ENCODE peak calls at places on chromosomes 11 and 22, in six cellular contexts. N is GM23338, J is GM23248, O is upper lobe of right lung, L is HCT116, Y is psoas muscle. X is an unnamed sample.

GRCh38 chr11:134388590-134388989 is 23.5 kb downstream of the B3GAT1 start:
- DNase-seq in L (no peak), Y (no peak), N (no peak), O (no peak), J (no peak), X (no peak)

GRCh38 chr11:131591051-131591461 is 220.6 kb downstream of the NTM start:
- DNase-seq in O (no peak), N (peak; percentile 73), Y (no peak), J (peak; percentile 66), L (no peak), X (no peak)

GRCh38 chr11:5228124-5228523 is 1.3 kb upstream of the HBB start:
- DNase-seq in J (no peak), L (no peak), O (no peak), Y (no peak), N (no peak), X (no peak)

GRCh38 chr11:72014761-72015320 is 16.1 kb downstream of the IL18BP start:
- DNase-seq in L (no peak), N (no peak), O (peak; percentile 48), Y (no peak), J (no peak), X (no peak)

GRCh38 chr11:36195496-36196346 is 93.5 kb downstream of the COMMD9 start:
- DNase-seq in N (no peak), J (no peak), L (no peak), Y (no peak), O (no peak), X (no peak)

GRCh38 chr11:123260511-123261211 is 65.6 kb upstream of the CLMP start:
- DNase-seq in O (no peak), J (no peak), L (no peak), N (no peak), Y (no peak), X (no peak)

GRCh38 chr11:124467376-124468061 is 22.0 kb upstream of the OR8B8 start:
- DNase-seq in L (no peak), N (no peak), O (no peak), J (no peak), Y (no peak), X (no peak)

GRCh38 chr11:44346983-44347382 is 37.0 kb upstream of the ALX4 start:
- DNase-seq in O (no peak), J (no peak), N (no peak), L (no peak), Y (no peak), X (no peak)

GRCh38 chr11:24679686-24680318 is 182.9 kb downstream of the LUZP2 start:
- DNase-seq in O (no peak), J (no peak), N (peak; percentile 62), L (no peak), Y (no peak), X (no peak)

GRCh38 chr11:72136677-72137255 is 1.2 kb downstream of the FOLR3 start:
- DNase-seq in Y (no peak), J (no peak), N (no peak), O (no peak), L (no peak), X (no peak)

GRCh38 chr11:115421338-115422012 is 82.7 kb downstream of the CADM1 start:
- DNase-seq in O (no peak), Y (no peak), N (no peak), J (no peak), L (no peak), X (no peak)

GRCh38 chr11:106950067-106950491 is 68.2 kb downstream of the GUCY1A2 start:
- DNase-seq in L (no peak), N (no peak), J (peak; percentile 16), Y (no peak), O (no peak), X (no peak)

GRCh38 chr11:118608268-118609214 is 1.1 kb downstream of the PHLDB1 start:
- DNase-seq in N (no peak), J (peak; percentile 97), L (no peak), O (peak; percentile 85), Y (peak; percentile 87), X (peak; percentile 86)

GRCh38 chr11:66345316-66345649 is 379 bp upstream of the BRMS1 start:
- DNase-seq in L (no peak), O (no peak), N (no peak), J (no peak), Y (no peak), X (no peak)

GRCh38 chr11:67996622-67997459 is 7.1 kb downstream of the UNC93B1 start:
- DNase-seq in L (peak; percentile 89), O (peak; percentile 91), J (peak; percentile 73), N (peak; percentile 95), Y (peak; percentile 63), X (no peak)

GRCh38 chr11:98736813-98737212 is 283.9 kb upstream of the CNTN5 start:
- DNase-seq in N (no peak), Y (no peak), J (no peak), O (no peak), L (no peak), X (no peak)

GRCh38 chr22:47920380-47920959 is 1158.0 kb downstream of the TBC1D22A start:
- DNase-seq in Y (no peak), J (no peak), L (no peak), N (no peak), O (no peak), X (no peak)

DNA sequence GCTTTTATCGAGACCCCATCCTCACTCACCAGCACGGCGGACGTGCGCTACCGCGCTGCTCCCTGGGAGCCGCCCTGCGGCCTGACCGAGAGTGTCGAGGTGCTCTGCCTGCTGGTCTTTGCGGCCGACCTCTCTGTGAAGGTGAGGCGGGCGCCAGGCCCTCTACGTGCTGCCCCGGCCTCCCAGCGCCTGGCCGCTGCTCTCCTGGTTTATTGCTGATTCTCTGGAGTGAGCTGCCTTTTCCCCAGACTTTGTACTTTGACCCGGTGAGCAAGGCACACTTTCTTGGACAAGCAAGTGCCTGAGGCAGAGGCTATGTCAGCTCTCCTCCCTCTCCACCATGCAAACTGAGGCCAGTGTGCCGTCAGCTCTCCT is 6.5 kb downstream of the TPCN2 start:
- DNase-seq in L (no peak), N (no peak), O (no peak), J (no peak), Y (no peak), X (no peak)
- H3K27ac ChIP-seq in L (no peak overlapping the region), N (no peak overlapping the region), O (no peak overlapping the region), J (no peak overlapping the region), Y (no peak overlapping the region), X (no peak overlapping the region)

DNA sequence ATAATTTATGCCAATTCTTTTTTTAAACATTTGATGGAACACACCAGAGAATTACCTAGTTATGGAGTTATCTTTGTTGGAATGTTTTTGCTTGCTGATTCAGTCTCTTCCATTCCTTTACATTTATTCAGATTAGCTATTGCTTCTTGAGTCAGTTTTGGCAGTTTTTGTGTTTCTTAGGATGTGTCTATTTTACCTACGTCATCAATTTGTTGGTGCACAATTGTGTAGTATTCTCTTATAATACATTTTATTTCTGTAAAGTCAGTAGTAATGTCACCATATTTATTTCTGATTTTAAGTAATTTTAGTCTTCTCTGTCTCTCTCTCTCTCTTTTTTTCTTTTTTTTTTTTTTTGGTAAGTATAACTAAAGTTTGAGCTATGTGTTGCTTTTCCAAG is 929.5 kb upstream of the RAG2 start:
- DNase-seq in O (no peak), N (no peak), L (no peak), Y (no peak), J (no peak), X (no peak)
- H3K27ac ChIP-seq in O (no peak overlapping the region), N (no peak overlapping the region), L (no peak overlapping the region), Y (no peak overlapping the region), J (no peak overlapping the region), X (no peak overlapping the region)

DNA sequence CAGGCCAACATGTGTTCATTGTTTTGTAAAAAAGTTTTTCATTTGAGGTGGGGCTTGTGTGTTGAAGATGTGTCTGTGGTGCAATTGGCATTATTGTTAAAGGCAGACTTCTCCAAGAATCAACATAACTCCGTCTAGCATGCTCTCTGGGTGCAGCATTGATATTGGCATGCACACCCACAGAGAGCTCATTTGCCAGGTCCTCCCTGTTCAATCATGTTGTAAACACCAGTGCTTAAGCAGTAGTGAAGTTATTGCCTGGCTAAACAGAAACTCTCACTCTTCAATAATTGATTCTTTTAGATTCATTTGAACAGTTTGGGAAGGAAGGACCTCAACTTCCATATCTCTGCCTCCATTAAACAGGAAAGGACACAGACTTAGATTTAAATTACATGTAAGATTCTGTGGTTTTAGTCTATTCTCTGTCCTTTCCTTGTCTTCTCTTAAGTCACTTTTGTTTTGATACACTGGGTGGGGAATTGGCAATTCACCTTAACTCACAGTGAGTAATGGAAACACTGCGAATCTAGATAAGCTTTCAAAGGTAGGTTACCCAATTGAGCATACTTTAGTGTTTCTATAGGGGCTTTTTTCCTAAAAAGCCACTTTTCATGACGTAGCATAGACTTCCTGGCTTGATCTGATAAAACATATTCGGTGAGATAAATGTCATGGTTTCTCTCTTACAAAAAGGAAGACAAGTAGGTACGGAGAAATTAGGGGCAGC is 30.8 kb upstream of the EXPH5 start:
- DNase-seq in O (no peak), Y (no peak), L (no peak), J (no peak), N (no peak), X (no peak)
- H3K27ac ChIP-seq in O (no peak overlapping the region), Y (no peak overlapping the region), L (no peak overlapping the region), J (no peak overlapping the region), N (no peak overlapping the region), X (no peak overlapping the region)

GRCh38 chr11:13035711-13036110 is 26.6 kb downstream of the RASSF10 start:
- DNase-seq in Y (no peak), J (no peak), O (no peak), N (no peak), L (no peak), X (no peak)

GRCh38 chr11:13030857-13031256 is 21.7 kb downstream of the RASSF10 start:
- DNase-seq in J (no peak), O (peak; percentile 73), L (no peak), N (no peak), Y (peak; percentile 27), X (no peak)

GRCh38 chr11:13036235-13036634 is 27.1 kb downstream of the RASSF10 start:
- DNase-seq in N (no peak), Y (no peak), O (no peak), L (no peak), J (no peak), X (no peak)

GRCh38 chr11:13031349-13031748 is 22.2 kb downstream of the RASSF10 start:
- DNase-seq in Y (no peak), O (no peak), L (no peak), N (no peak), J (no peak), X (no peak)

GRCh38 chr11:13033760-13034533 is 24.8 kb downstream of the RASSF10 start:
- DNase-seq in Y (no peak), L (no peak), O (no peak), N (no peak), J (no peak), X (no peak)
- H3K27ac ChIP-seq in Y (no peak overlapping the region), L (no peak overlapping the region), O (no peak overlapping the region), N (no peak overlapping the region), J (no peak overlapping the region), X (no peak overlapping the region)

DNA sequence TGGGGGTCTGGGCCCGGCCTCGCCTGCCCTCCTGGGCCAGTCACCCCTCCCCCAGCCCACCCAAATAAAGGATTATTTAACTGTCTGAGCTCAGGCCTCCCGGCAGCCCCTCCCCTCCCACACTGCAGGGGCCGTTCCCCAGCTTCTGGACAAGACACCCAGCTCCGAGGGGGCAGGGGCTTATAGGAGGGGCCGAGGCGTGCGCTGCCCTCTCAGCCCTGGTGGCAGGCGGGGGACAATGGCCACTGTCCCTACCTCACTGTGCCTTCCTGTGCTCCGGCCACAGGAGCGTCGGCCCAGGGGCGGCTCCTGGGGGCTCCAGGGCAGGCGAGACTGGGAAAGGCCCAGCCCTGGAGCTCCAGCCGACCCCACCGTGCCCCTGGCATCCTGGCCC is 2.2 kb upstream of the SELENOO start:
- DNase-seq in O (no peak), L (no peak), J (no peak), N (no peak), Y (no peak), X (no peak)
- H3K27ac ChIP-seq in O (no peak overlapping the region), L (no peak overlapping the region), J (no peak overlapping the region), N (no peak overlapping the region), Y (no peak overlapping the region), X (no peak overlapping the region)